ENCODE peak calls at places on chromosomes 11 and 22, in ten cellular contexts. Z is Karpas-422, P is brain microvascular endothelial cell, K is neural progenitor cell, W is transverse colon, F is HCT116, H is keratinocyte, E is H1, U is IMR-90, Y is trophoblast cell. D is an unnamed sample.

GRCh38 chr22:29587938-29588699 is 7.2 kb upstream of the NIPSNAP1 start:
- DNase-seq in E (no peak), F (no peak), K (no peak), W (no peak), H (peak; percentile 54), P (peak; percentile 74), U (peak; percentile 92), Y (peak; percentile 52), Z (no peak), D (no peak)

GRCh38 chr11:36006556-36006955 is 62.7 kb downstream of the LDLRAD3 start:
- DNase-seq in E (no peak), H (no peak), Z (no peak), Y (no peak), P (no peak), K (no peak), F (no peak), U (peak; percentile 35), W (no peak), D (no peak)

GRCh38 chr22:42317691-42318547 is 47.5 kb upstream of the TCF20 start:
- DNase-seq in W (peak; percentile 83), K (no peak), Y (no peak), Z (no peak), P (no peak), F (no peak), H (no peak), E (no peak), U (no peak), D (no peak)

GRCh38 chr22:50503475-50504145 is 3.9 kb downstream of the LMF2 start:
- DNase-seq in K (no peak), W (no peak), F (no peak), H (no peak), P (no peak), Z (peak; percentile 68), E (peak; percentile 65), Y (no peak), U (no peak), D (no peak)

GRCh38 chr11:6607190-6607635 is 3.6 kb downstream of the ILK start:
- DNase-seq in P (no peak), F (no peak), U (no peak), W (no peak), Z (no peak), K (no peak), E (no peak), Y (no peak), H (no peak), D (no peak)

GRCh38 chr11:34358666-34359547 is 1.1 kb upstream of the ABTB2 start:
- DNase-seq in Y (peak; percentile 97), Z (peak; percentile 90), K (peak; percentile 83), F (peak; percentile 68), U (peak; percentile 73), H (no peak), P (peak; percentile 74), E (peak; percentile 80), W (peak; percentile 73), D (peak; percentile 80)

GRCh38 chr11:35126879-35127576 is 11.9 kb upstream of the CD44 start:
- DNase-seq in F (no peak), W (no peak), Z (no peak), Y (no peak), P (no peak), K (no peak), E (no peak), H (no peak), U (no peak), D (no peak)

GRCh38 chr22:26474687-26475086 is 8.9 kb downstream of the HPS4 start:
- DNase-seq in Y (no peak), H (no peak), E (no peak), F (no peak), W (no peak), P (no peak), Z (no peak), U (no peak), K (no peak), D (no peak)

GRCh38 chr22:47841166-47841565 is 1078.7 kb downstream of the TBC1D22A start:
- DNase-seq in Z (no peak), P (no peak), F (no peak), W (no peak), H (no peak), E (no peak), K (no peak), Y (no peak), U (no peak), D (peak; percentile 41)

GRCh38 chr22:30190619-30191018 is 55.9 kb downstream of the LIF start:
- DNase-seq in U (no peak), P (no peak), H (no peak), F (no peak), E (no peak), Y (no peak), K (no peak), W (no peak), Z (no peak), D (no peak)

GRCh38 chr11:77908835-77909234 is 85.6 kb downstream of the INTS4 start:
- DNase-seq in Y (no peak), K (no peak), H (no peak), F (no peak), W (no peak), E (no peak), P (no peak), Z (no peak), U (no peak), D (no peak)

GRCh38 chr11:27241316-27242122 is 121.5 kb downstream of the CCDC34 start:
- DNase-seq in U (peak; percentile 91), H (peak; percentile 7), F (no peak), P (peak; percentile 64), Z (no peak), W (no peak), K (no peak), E (no peak), Y (no peak), D (no peak)

GRCh38 chr22:19429950-19430889 is 1.3 kb downstream of the HIRA start:
- DNase-seq in Z (peak; percentile 76), H (no peak), U (peak; percentile 78), Y (no peak), W (peak; percentile 26), K (peak; percentile 27), F (no peak), E (no peak), P (peak; percentile 60), D (peak; percentile 69)

GRCh38 chr11:93604276-93604675 is 57.2 kb upstream of the CEP295 start:
- DNase-seq in F (no peak), Y (no peak), P (no peak), K (no peak), U (no peak), H (no peak), W (no peak), Z (no peak), E (no peak), D (no peak)

GRCh38 chr22:46262449-46263207 is 515 bp downstream of the PKDREJ start:
- DNase-seq in H (no peak), W (peak; percentile 71), Y (peak; percentile 49), Z (no peak), P (peak; percentile 30), U (peak; percentile 35), F (no peak), K (peak; percentile 74), E (peak; percentile 90), D (no peak)

GRCh38 chr22:46260038-46260437 is 3.1 kb downstream of the PKDREJ start:
- DNase-seq in K (no peak), F (no peak), W (no peak), E (no peak), Y (no peak), P (no peak), U (no peak), H (no peak), Z (no peak), D (no peak)

GRCh38 chr22:46259374-46259773 is 3.8 kb downstream of the PKDREJ start:
- DNase-seq in Z (no peak), Y (no peak), W (no peak), F (no peak), U (no peak), K (no peak), H (no peak), E (no peak), P (no peak), D (no peak)

GRCh38 chr22:46267431-46268279 is at the start of gene TTC38:
- DNase-seq in E (peak; percentile 82), P (peak; percentile 66), F (peak; percentile 75), K (peak; percentile 79), W (peak; percentile 94), H (peak; percentile 40), Z (peak; percentile 82), U (peak; percentile 60), Y (peak; percentile 87), D (no peak)

GRCh38 chr22:46263208-46263575 is at the start of gene PKDREJ:
- DNase-seq in U (no peak), H (no peak), K (no peak), Z (no peak), W (no peak), P (no peak), Y (no peak), F (no peak), E (peak; percentile 68), D (no peak)
- H3K27ac ChIP-seq in U (no peak within 1 kb of the TSS), H (no peak within 1 kb of the TSS), K (no peak within 1 kb of the TSS), Z (no peak within 1 kb of the TSS), W (peak within 1 kb of the TSS; percentile 70), P (no peak within 1 kb of the TSS), Y (no peak within 1 kb of the TSS), F (no peak within 1 kb of the TSS), E (no peak within 1 kb of the TSS), D (no peak within 1 kb of the TSS)

GRCh38 chr22:23826510-23827350 is 12.1 kb downstream of the DERL3 start:
- DNase-seq in U (peak; percentile 26), H (no peak), Z (no peak), W (no peak), E (no peak), K (peak; percentile 1), F (no peak), Y (no peak), P (peak; percentile 51), D (no peak)
- H3K27ac ChIP-seq in U (peak overlapping the region; percentile 57), H (no peak overlapping the region), Z (peak overlapping the region; percentile 50), W (no peak overlapping the region), E (no peak overlapping the region), K (no peak overlapping the region), F (peak overlapping the region; percentile 47), Y (peak overlapping the region; percentile 10), P (peak overlapping the region; percentile 12), D (peak overlapping the region; percentile 63)

DNA sequence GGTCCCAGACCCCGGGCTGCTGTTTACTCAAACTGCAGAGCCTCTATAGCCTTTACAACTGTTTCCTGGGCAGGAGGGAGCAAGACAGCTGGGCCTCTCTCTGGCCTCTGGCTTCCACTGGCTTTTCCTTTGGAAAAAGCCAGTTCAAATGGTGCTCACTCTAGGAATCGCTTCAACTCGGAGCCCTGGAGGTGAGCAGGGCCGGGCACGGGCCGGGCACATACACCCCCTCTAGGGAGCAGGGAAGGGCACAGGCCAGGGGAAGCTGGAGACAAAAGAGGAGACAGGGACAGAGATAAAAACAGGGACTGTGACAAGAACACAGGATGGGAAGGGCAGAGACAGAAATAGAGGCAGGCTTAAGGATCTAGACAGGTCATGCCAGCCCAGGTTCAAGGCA is 839 bp downstream of the IRAG1 start:
- DNase-seq in P (no peak), U (no peak), H (no peak), Y (no peak), W (no peak), E (no peak), Z (peak; percentile 14), F (no peak), K (no peak), D (no peak)
- H3K27ac ChIP-seq in P (no peak overlapping the region), U (peak overlapping the region; percentile 98), H (no peak overlapping the region), Y (no peak overlapping the region), W (peak overlapping the region; percentile 91), E (no peak overlapping the region), Z (no peak overlapping the region), F (no peak overlapping the region), K (no peak overlapping the region), D (no peak overlapping the region)

DNA sequence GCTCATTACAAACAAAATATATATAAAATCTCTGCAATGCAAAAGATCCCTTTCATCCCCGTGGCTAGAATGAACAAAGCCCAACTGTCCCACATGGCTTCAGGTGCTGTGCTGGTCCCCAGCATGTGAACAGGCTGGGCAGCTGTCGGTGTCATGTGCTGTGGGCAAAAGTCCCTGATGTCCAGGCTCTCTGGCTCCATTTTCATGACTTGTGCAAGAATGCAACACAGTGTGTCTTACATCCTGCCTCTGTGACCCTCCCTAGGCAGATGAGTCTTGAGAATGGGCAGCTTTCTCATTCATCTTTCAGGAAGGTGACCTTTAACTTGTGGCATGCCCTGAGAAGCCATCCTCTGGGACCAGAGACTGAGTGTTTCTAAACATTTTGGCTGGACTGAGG is 14.5 kb downstream of the GUCD1 start:
- DNase-seq in E (no peak), F (no peak), H (no peak), P (no peak), U (no peak), Z (no peak), W (no peak), K (no peak), Y (no peak), D (no peak)
- H3K27ac ChIP-seq in E (no peak overlapping the region), F (no peak overlapping the region), H (no peak overlapping the region), P (no peak overlapping the region), U (no peak overlapping the region), Z (no peak overlapping the region), W (no peak overlapping the region), K (no peak overlapping the region), Y (no peak overlapping the region), D (no peak overlapping the region)

D was measured in OCI-LY7.